ENCODE peak calls at places on chromosomes 1 and 21, in ten cellular contexts. Q, W, D, A, I, L, B, V, G and S are unnamed samples.

GRCh38 chr1:31376374-31377134 is 3.7 kb upstream of the FABP3 start:
- DNase-seq in I (no peak), A (no peak), D (no peak), W (no peak), V (peak), Q (no peak), L (no peak), G (no peak), B (no peak), S (no peak)

GRCh38 chr1:162091681-162092524 is 22.4 kb downstream of the NOS1AP start:
- DNase-seq in Q (no peak), B (no peak), I (no peak), L (no peak), W (no peak), A (no peak), G (no peak), D (no peak), V (no peak), S (no peak)

GRCh38 chr1:64031191-64031590 is 172.2 kb upstream of the UBE2U start:
- DNase-seq in B (no peak), I (no peak), A (no peak), G (no peak), W (no peak), V (no peak), D (no peak), L (no peak), Q (no peak), S (no peak)

GRCh38 chr1:234529661-234530237 is 50.8 kb upstream of the TARBP1 start:
- DNase-seq in V (no peak), G (no peak), I (no peak), W (no peak), A (no peak), L (no peak), B (no peak), D (no peak), Q (no peak), S (no peak)

GRCh38 chr1:38243106-38243505 is 196.5 kb upstream of the POU3F1 start:
- DNase-seq in G (no peak), Q (no peak), A (peak), D (no peak), L (no peak), V (peak), W (no peak), I (no peak), B (no peak), S (no peak)

GRCh38 chr1:224177356-224177999 is 5.6 kb upstream of the DEGS1 start:
- DNase-seq in G (no peak), D (no peak), I (no peak), B (no peak), A (no peak), Q (no peak), L (no peak), V (no peak), W (no peak), S (no peak)

GRCh38 chr1:165279831-165280351 is 76.6 kb downstream of the LMX1A start:
- DNase-seq in Q (no peak), D (no peak), W (no peak), I (no peak), L (no peak), B (no peak), G (no peak), A (no peak), V (no peak), S (no peak)

GRCh38 chr21:41678944-41679343 is 87.9 kb downstream of the RIPK4 start:
- DNase-seq in B (peak), L (peak), D (peak), G (peak), W (peak), V (peak), A (peak), Q (peak), I (peak), S (no peak)

GRCh38 chr1:225447649-225448048 is 19.8 kb upstream of the LBR start:
- DNase-seq in B (no peak), L (no peak), V (no peak), G (peak), A (peak), D (no peak), I (no peak), W (no peak), Q (peak), S (no peak)

GRCh38 chr1:84869750-84870149 is 23.3 kb downstream of the LPAR3 start:
- DNase-seq in Q (no peak), B (no peak), A (no peak), L (no peak), D (no peak), W (no peak), I (no peak), G (no peak), V (no peak), S (no peak)

GRCh38 chr21:31142600-31142999 is 104.3 kb upstream of the KRTAP19-8 start:
- DNase-seq in I (no peak), B (no peak), L (no peak), D (no peak), V (no peak), A (no peak), Q (no peak), G (no peak), W (no peak), S (no peak)

GRCh38 chr1:153113416-153113815 is at the start of gene SPRR2F:
- DNase-seq in L (no peak), I (no peak), A (no peak), V (no peak), W (no peak), D (no peak), Q (no peak), B (no peak), G (no peak), S (no peak)

GRCh38 chr1:217029311-217030157 is 306.3 kb upstream of the ESRRG start:
- DNase-seq in W (no peak), L (no peak), V (no peak), D (peak), A (peak), Q (peak), G (no peak), B (no peak), I (no peak), S (peak)

GRCh38 chr1:57072775-57073174 is 107.0 kb upstream of the C8B start:
- DNase-seq in W (no peak), I (no peak), L (no peak), G (no peak), V (peak), A (no peak), B (no peak), D (no peak), Q (no peak), S (no peak)

GRCh38 chr21:25963186-25963585 is 207.4 kb downstream of the APP start:
- DNase-seq in G (no peak), A (peak), W (peak), L (peak), D (no peak), B (no peak), V (no peak), I (no peak), Q (peak), S (no peak)

GRCh38 chr1:112557385-112557784 is 48.6 kb downstream of the WNT2B start:
- DNase-seq in V (no peak), L (no peak), G (no peak), W (no peak), D (no peak), I (no peak), A (no peak), B (no peak), Q (no peak), S (no peak)

GRCh38 chr1:223831755-223832636 is 13.8 kb downstream of the TP53BP2 start:
- DNase-seq in L (no peak), A (no peak), V (no peak), W (no peak), G (no peak), B (no peak), I (no peak), Q (no peak), D (no peak), S (no peak)

GRCh38 chr1:214012418-214012817 is 24.6 kb downstream of the PROX1 start:
- DNase-seq in Q (no peak), I (no peak), D (no peak), G (no peak), V (no peak), L (no peak), W (no peak), A (no peak), B (no peak), S (peak)

GRCh38 chr21:33685613-33686197 is 43.4 kb downstream of the ITSN1 start:
- DNase-seq in V (no peak), W (no peak), Q (no peak), D (no peak), A (no peak), B (no peak), G (no peak), L (no peak), I (no peak), S (no peak)

GRCh38 chr1:64912191-64912590 is 54.2 kb downstream of the JAK1 start:
- DNase-seq in B (no peak), Q (no peak), G (no peak), I (no peak), V (no peak), W (no peak), D (no peak), A (no peak), L (no peak), S (peak)

GRCh38 chr1:237702161-237702560 is 188.6 kb downstream of the ZP4 start:
- DNase-seq in A (no peak), L (no peak), B (no peak), I (no peak), G (no peak), V (no peak), Q (no peak), W (no peak), D (no peak), S (no peak)

GRCh38 chr1:43144228-43144627 is 27.9 kb downstream of the EBNA1BP2 start:
- DNase-seq in Q (no peak), L (no peak), A (no peak), I (no peak), D (no peak), B (no peak), W (no peak), V (no peak), G (no peak), S (no peak)

GRCh38 chr1:19325368-19325957 is 13.3 kb downstream of the SLC66A1 start:
- DNase-seq in V (peak), D (no peak), G (no peak), A (no peak), L (no peak), I (no peak), Q (no peak), W (no peak), B (no peak), S (no peak)

GRCh38 chr1:230333590-230334446 is 92.3 kb downstream of the PGBD5 start:
- DNase-seq in Q (no peak), V (no peak), W (no peak), A (no peak), B (peak), I (no peak), G (no peak), L (no peak), D (no peak), S (no peak)

GRCh38 chr1:204434116-204434755 is 22.6 kb upstream of the PPP1R15B start:
- DNase-seq in W (no peak), Q (no peak), A (no peak), I (no peak), V (no peak), D (no peak), G (no peak), B (no peak), L (no peak), S (no peak)

GRCh38 chr1:84164567-84165021 is 20.5 kb downstream of the PRKACB start:
- DNase-seq in B (no peak), L (no peak), V (no peak), Q (no peak), A (no peak), W (no peak), I (no peak), D (no peak), G (no peak), S (no peak)

GRCh38 chr1:27544818-27545612 is 55.0 kb upstream of the WASF2 start:
- DNase-seq in A (peak), L (no peak), D (no peak), Q (peak), V (no peak), B (no peak), G (no peak), I (no peak), W (no peak), S (no peak)

GRCh38 chr1:156486421-156487344 is 13.9 kb downstream of the MEF2D start:
- DNase-seq in L (no peak), Q (no peak), D (no peak), B (no peak), V (peak), I (no peak), G (no peak), W (no peak), A (no peak), S (no peak)

GRCh38 chr1:60273185-60273584 is 199.6 kb upstream of the C1orf87 start:
- DNase-seq in A (no peak), L (no peak), D (no peak), I (no peak), W (no peak), G (no peak), B (no peak), V (no peak), Q (no peak), S (no peak)

GRCh38 chr1:156372876-156373275 is 3.9 kb downstream of the RHBG start:
- DNase-seq in B (no peak), A (no peak), D (no peak), I (no peak), V (no peak), Q (no peak), G (no peak), W (no peak), L (no peak), S (no peak)

GRCh38 chr1:53554592-53555305 is 95.5 kb downstream of the DMRTB1 start:
- DNase-seq in A (peak), B (peak), I (peak), Q (no peak), V (no peak), G (no peak), W (no peak), L (no peak), D (no peak), S (no peak)

GRCh38 chr1:94240822-94241221 is 3.4 kb upstream of the ARHGAP29 start:
- DNase-seq in L (no peak), V (no peak), D (no peak), Q (no peak), B (no peak), W (no peak), I (no peak), A (no peak), G (no peak), S (no peak)

GRCh38 chr1:1250828-1251284 is 4.3 kb upstream of the C1QTNF12 start:
- DNase-seq in A (no peak), D (no peak), G (no peak), Q (no peak), W (no peak), V (no peak), I (no peak), B (peak), L (no peak), S (no peak)

GRCh38 chr21:36079010-36079649 is 9.3 kb downstream of the CBR1 start:
- DNase-seq in V (peak), W (no peak), I (no peak), Q (no peak), B (no peak), A (peak), L (no peak), D (peak), G (no peak), S (no peak)

DNA sequence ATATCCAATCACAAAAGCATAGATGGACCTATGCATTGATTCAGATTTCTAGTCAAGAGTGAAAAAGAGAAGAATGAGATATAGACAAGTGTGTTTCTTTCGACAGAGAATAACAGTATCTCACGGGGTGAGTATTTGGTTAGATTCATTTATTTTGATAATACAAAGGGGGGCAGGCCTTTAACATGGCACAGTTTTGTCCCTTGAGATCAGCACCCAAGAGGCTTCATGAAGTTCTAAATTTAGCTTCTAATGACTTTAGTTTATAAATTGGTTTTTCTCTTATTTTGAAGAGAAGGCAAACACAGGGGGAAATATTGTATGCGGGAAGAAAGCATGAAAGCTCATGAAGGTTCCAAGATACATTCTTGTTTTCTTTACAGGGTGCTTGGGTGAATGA is at the start of gene OR1C1:
- DNase-seq in I (no peak), V (no peak), Q (no peak), G (no peak), B (no peak), L (no peak), W (no peak), A (no peak), D (no peak), S (no peak)
- TF ChIP-seq POLR2AphosphoS5 in I (no peak), V (no peak), Q (no peak), G (no peak), B (no peak), L (no peak), W (no peak), A (no peak), D (no peak), S (no peak)

GRCh38 chr1:235872270-235872669 is 5.6 kb upstream of the LYST start:
- DNase-seq in B (no peak), V (no peak), I (no peak), G (no peak), A (no peak), Q (no peak), L (no peak), D (no peak), W (no peak), S (no peak)

GRCh38 chr1:235873571-235873970 is 6.9 kb upstream of the LYST start:
- DNase-seq in I (no peak), W (no peak), V (no peak), D (no peak), L (no peak), A (no peak), Q (no peak), B (no peak), G (no peak), S (no peak)

GRCh38 chr1:235875236-235875635 is 8.5 kb upstream of the LYST start:
- DNase-seq in G (no peak), W (no peak), I (no peak), V (no peak), L (no peak), D (no peak), Q (no peak), B (no peak), A (no peak), S (no peak)

GRCh38 chr1:235874226-235874625 is 7.5 kb upstream of the LYST start:
- DNase-seq in I (no peak), G (no peak), L (no peak), D (no peak), V (no peak), A (no peak), Q (no peak), B (no peak), W (no peak), S (no peak)

DNA sequence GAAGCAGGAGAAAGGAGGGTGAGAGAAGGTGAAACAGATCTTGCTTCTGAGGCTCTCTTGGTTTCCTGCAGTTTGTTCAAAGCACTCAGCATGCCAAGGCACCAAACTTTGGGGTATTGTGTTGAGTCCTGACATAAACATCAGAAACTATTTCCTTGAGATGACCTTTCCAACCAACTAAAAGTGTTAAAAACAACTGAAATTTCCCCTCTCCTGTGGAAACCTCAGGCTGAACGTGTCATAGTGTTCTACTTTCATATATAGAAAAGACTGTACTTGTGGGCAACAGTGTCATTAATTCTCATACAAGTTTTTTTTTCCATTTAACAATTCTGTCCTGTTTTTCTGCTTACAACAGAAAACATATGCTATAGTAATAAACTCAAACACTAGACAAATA is 6.3 kb upstream of the LYST start:
- DNase-seq in W (no peak), L (no peak), G (no peak), V (no peak), B (no peak), D (no peak), I (no peak), A (no peak), Q (no peak), S (no peak)
- H3K4me3 ChIP-seq in W (no peak), L (no peak), G (no peak), V (no peak), B (no peak), D (no peak), I (no peak), A (no peak), Q (no peak), S (no peak)

GRCh38 chr1:23483327-23484252 is at the start of gene ASAP3:
- DNase-seq in Q (peak), D (peak), W (no peak), A (peak), B (no peak), G (no peak), L (no peak), V (no peak), I (no peak), S (no peak)
- TF ChIP-seq POLR2AphosphoS5 in Q (no peak), D (peak), W (peak), A (peak), B (no peak), G (peak), L (no peak), V (peak), I (no peak), S (peak)

GRCh38 chr21:43948740-43949498 is 63.2 kb upstream of the TRAPPC10 start:
- DNase-seq in L (no peak), G (no peak), D (no peak), B (no peak), W (no peak), I (no peak), V (peak), Q (no peak), A (no peak), S (no peak)
- H3K4me3 ChIP-seq in L (no peak), G (no peak), D (no peak), B (no peak), W (no peak), I (no peak), V (no peak), Q (no peak), A (no peak), S (no peak)